ENCODE peak calls at places on chromosome 3, in six cellular contexts. One of them, this sample, is unnamed.

GRCh38 chr3:107791450-107791849 is 268.7 kb downstream of the BBX start:
- DNase-seq in activated effector memory CD4-positive, alpha-beta T cell treated with Interleukin-2 at 50 U/mL for 16 hours: no peak
- DNase-seq in uterus: no peak
- DNase-seq in hippocampal formation: no peak
- DNase-seq in activated T-cell treated with anti-CD3 and anti-CD28 coated beads for 48 hours: no peak
- DNase-seq in stimulated activated CD8-positive, alpha-beta memory T cell treated with anti-CD3 and anti-CD28 coated beads, Interleukin-7, amount 100 ng/mL, for 24 hours: no peak
- DNase-seq in this sample: no peak

GRCh38 chr3:190831225-190831624 is 31.3 kb downstream of the GMNC start:
- DNase-seq in activated effector memory CD4-positive, alpha-beta T cell treated with Interleukin-2 at 50 U/mL for 16 hours: no peak
- DNase-seq in uterus: no peak
- DNase-seq in hippocampal formation: no peak
- DNase-seq in activated T-cell treated with anti-CD3 and anti-CD28 coated beads for 48 hours: no peak
- DNase-seq in stimulated activated CD8-positive, alpha-beta memory T cell treated with anti-CD3 and anti-CD28 coated beads, Interleukin-7, amount 100 ng/mL, for 24 hours: no peak
- DNase-seq in this sample: no peak

GRCh38 chr3:155995525-155996370 is 124.6 kb upstream of the KCNAB1 start:
- DNase-seq in activated effector memory CD4-positive, alpha-beta T cell treated with Interleukin-2 at 50 U/mL for 16 hours: no peak
- DNase-seq in uterus: no peak
- DNase-seq in hippocampal formation: no peak
- DNase-seq in activated T-cell treated with anti-CD3 and anti-CD28 coated beads for 48 hours: no peak
- DNase-seq in stimulated activated CD8-positive, alpha-beta memory T cell treated with anti-CD3 and anti-CD28 coated beads, Interleukin-7, amount 100 ng/mL, for 24 hours: no peak
- DNase-seq in this sample: no peak

GRCh38 chr3:72692959-72693518 is 155.2 kb downstream of the SHQ1 start:
- DNase-seq in activated effector memory CD4-positive, alpha-beta T cell treated with Interleukin-2 at 50 U/mL for 16 hours: no peak
- DNase-seq in uterus: no peak
- DNase-seq in hippocampal formation: no peak
- DNase-seq in activated T-cell treated with anti-CD3 and anti-CD28 coated beads for 48 hours: no peak
- DNase-seq in stimulated activated CD8-positive, alpha-beta memory T cell treated with anti-CD3 and anti-CD28 coated beads, Interleukin-7, amount 100 ng/mL, for 24 hours: no peak
- DNase-seq in this sample: no peak

GRCh38 chr3:58041826-58042324 is 33.7 kb downstream of the FLNB start:
- DNase-seq in activated effector memory CD4-positive, alpha-beta T cell treated with Interleukin-2 at 50 U/mL for 16 hours: no peak
- DNase-seq in uterus: no peak
- DNase-seq in hippocampal formation: no peak
- DNase-seq in activated T-cell treated with anti-CD3 and anti-CD28 coated beads for 48 hours: no peak
- DNase-seq in stimulated activated CD8-positive, alpha-beta memory T cell treated with anti-CD3 and anti-CD28 coated beads, Interleukin-7, amount 100 ng/mL, for 24 hours: no peak
- DNase-seq in this sample: no peak

GRCh38 chr3:188156051-188156450 is 2.1 kb downstream of the LPP start:
- DNase-seq in activated effector memory CD4-positive, alpha-beta T cell treated with Interleukin-2 at 50 U/mL for 16 hours: no peak
- DNase-seq in uterus: no peak
- DNase-seq in hippocampal formation: no peak
- DNase-seq in activated T-cell treated with anti-CD3 and anti-CD28 coated beads for 48 hours: no peak
- DNase-seq in stimulated activated CD8-positive, alpha-beta memory T cell treated with anti-CD3 and anti-CD28 coated beads, Interleukin-7, amount 100 ng/mL, for 24 hours: no peak
- DNase-seq in this sample: no peak

GRCh38 chr3:30112904-30113484 is 493.4 kb upstream of the TGFBR2 start:
- DNase-seq in activated effector memory CD4-positive, alpha-beta T cell treated with Interleukin-2 at 50 U/mL for 16 hours: no peak
- DNase-seq in uterus: no peak
- DNase-seq in hippocampal formation: peak; percentile 79
- DNase-seq in activated T-cell treated with anti-CD3 and anti-CD28 coated beads for 48 hours: no peak
- DNase-seq in stimulated activated CD8-positive, alpha-beta memory T cell treated with anti-CD3 and anti-CD28 coated beads, Interleukin-7, amount 100 ng/mL, for 24 hours: no peak
- DNase-seq in this sample: no peak

GRCh38 chr3:126499401-126499800 is 18.2 kb downstream of the UROC1 start:
- DNase-seq in activated effector memory CD4-positive, alpha-beta T cell treated with Interleukin-2 at 50 U/mL for 16 hours: no peak
- DNase-seq in uterus: no peak
- DNase-seq in hippocampal formation: no peak
- DNase-seq in activated T-cell treated with anti-CD3 and anti-CD28 coated beads for 48 hours: no peak
- DNase-seq in stimulated activated CD8-positive, alpha-beta memory T cell treated with anti-CD3 and anti-CD28 coated beads, Interleukin-7, amount 100 ng/mL, for 24 hours: no peak
- DNase-seq in this sample: no peak

GRCh38 chr3:53570709-53571108 is 76.3 kb downstream of the CACNA1D start:
- DNase-seq in activated effector memory CD4-positive, alpha-beta T cell treated with Interleukin-2 at 50 U/mL for 16 hours: no peak
- DNase-seq in uterus: no peak
- DNase-seq in hippocampal formation: no peak
- DNase-seq in activated T-cell treated with anti-CD3 and anti-CD28 coated beads for 48 hours: no peak
- DNase-seq in stimulated activated CD8-positive, alpha-beta memory T cell treated with anti-CD3 and anti-CD28 coated beads, Interleukin-7, amount 100 ng/mL, for 24 hours: no peak
- DNase-seq in this sample: no peak

GRCh38 chr3:152961323-152961722 is 126.4 kb downstream of the P2RY1 start:
- DNase-seq in activated effector memory CD4-positive, alpha-beta T cell treated with Interleukin-2 at 50 U/mL for 16 hours: no peak
- DNase-seq in uterus: no peak
- DNase-seq in hippocampal formation: no peak
- DNase-seq in activated T-cell treated with anti-CD3 and anti-CD28 coated beads for 48 hours: no peak
- DNase-seq in stimulated activated CD8-positive, alpha-beta memory T cell treated with anti-CD3 and anti-CD28 coated beads, Interleukin-7, amount 100 ng/mL, for 24 hours: no peak
- DNase-seq in this sample: no peak

GRCh38 chr3:159886050-159886449 is 102.6 kb upstream of the IL12A start:
- DNase-seq in activated effector memory CD4-positive, alpha-beta T cell treated with Interleukin-2 at 50 U/mL for 16 hours: no peak
- DNase-seq in uterus: no peak
- DNase-seq in hippocampal formation: no peak
- DNase-seq in activated T-cell treated with anti-CD3 and anti-CD28 coated beads for 48 hours: no peak
- DNase-seq in stimulated activated CD8-positive, alpha-beta memory T cell treated with anti-CD3 and anti-CD28 coated beads, Interleukin-7, amount 100 ng/mL, for 24 hours: no peak
- DNase-seq in this sample: no peak

GRCh38 chr3:132773071-132773619 is 50.9 kb upstream of the NPHP3 start:
- DNase-seq in activated effector memory CD4-positive, alpha-beta T cell treated with Interleukin-2 at 50 U/mL for 16 hours: no peak
- DNase-seq in uterus: no peak
- DNase-seq in hippocampal formation: no peak
- DNase-seq in activated T-cell treated with anti-CD3 and anti-CD28 coated beads for 48 hours: no peak
- DNase-seq in stimulated activated CD8-positive, alpha-beta memory T cell treated with anti-CD3 and anti-CD28 coated beads, Interleukin-7, amount 100 ng/mL, for 24 hours: no peak
- DNase-seq in this sample: no peak

GRCh38 chr3:168117853-168118313 is 22.2 kb upstream of the GOLIM4 start:
- DNase-seq in activated effector memory CD4-positive, alpha-beta T cell treated with Interleukin-2 at 50 U/mL for 16 hours: no peak
- DNase-seq in uterus: no peak
- DNase-seq in hippocampal formation: no peak
- DNase-seq in activated T-cell treated with anti-CD3 and anti-CD28 coated beads for 48 hours: no peak
- DNase-seq in stimulated activated CD8-positive, alpha-beta memory T cell treated with anti-CD3 and anti-CD28 coated beads, Interleukin-7, amount 100 ng/mL, for 24 hours: no peak
- DNase-seq in this sample: no peak

GRCh38 chr3:64983583-64984359 is 296.0 kb upstream of the ADAMTS9 start:
- DNase-seq in activated effector memory CD4-positive, alpha-beta T cell treated with Interleukin-2 at 50 U/mL for 16 hours: no peak
- DNase-seq in uterus: no peak
- DNase-seq in hippocampal formation: no peak
- DNase-seq in activated T-cell treated with anti-CD3 and anti-CD28 coated beads for 48 hours: no peak
- DNase-seq in stimulated activated CD8-positive, alpha-beta memory T cell treated with anti-CD3 and anti-CD28 coated beads, Interleukin-7, amount 100 ng/mL, for 24 hours: no peak
- DNase-seq in this sample: no peak

GRCh38 chr3:141336672-141337522 is 31.4 kb upstream of the ZBTB38 start:
- DNase-seq in activated effector memory CD4-positive, alpha-beta T cell treated with Interleukin-2 at 50 U/mL for 16 hours: no peak
- DNase-seq in uterus: no peak
- DNase-seq in hippocampal formation: no peak
- DNase-seq in activated T-cell treated with anti-CD3 and anti-CD28 coated beads for 48 hours: no peak
- DNase-seq in stimulated activated CD8-positive, alpha-beta memory T cell treated with anti-CD3 and anti-CD28 coated beads, Interleukin-7, amount 100 ng/mL, for 24 hours: no peak
- DNase-seq in this sample: no peak

GRCh38 chr3:40920041-40920440 is 279.3 kb upstream of the CTNNB1 start:
- DNase-seq in activated effector memory CD4-positive, alpha-beta T cell treated with Interleukin-2 at 50 U/mL for 16 hours: no peak
- DNase-seq in uterus: no peak
- DNase-seq in hippocampal formation: no peak
- DNase-seq in activated T-cell treated with anti-CD3 and anti-CD28 coated beads for 48 hours: no peak
- DNase-seq in stimulated activated CD8-positive, alpha-beta memory T cell treated with anti-CD3 and anti-CD28 coated beads, Interleukin-7, amount 100 ng/mL, for 24 hours: no peak
- DNase-seq in this sample: no peak

GRCh38 chr3:115792206-115792955 is 169.1 kb downstream of the GAP43 start:
- DNase-seq in activated effector memory CD4-positive, alpha-beta T cell treated with Interleukin-2 at 50 U/mL for 16 hours: no peak
- DNase-seq in uterus: no peak
- DNase-seq in hippocampal formation: no peak
- DNase-seq in activated T-cell treated with anti-CD3 and anti-CD28 coated beads for 48 hours: no peak
- DNase-seq in stimulated activated CD8-positive, alpha-beta memory T cell treated with anti-CD3 and anti-CD28 coated beads, Interleukin-7, amount 100 ng/mL, for 24 hours: no peak
- DNase-seq in this sample: peak; percentile 28

GRCh38 chr3:46070458-46071136 is 43.3 kb upstream of the XCR1 start:
- DNase-seq in activated effector memory CD4-positive, alpha-beta T cell treated with Interleukin-2 at 50 U/mL for 16 hours: no peak
- DNase-seq in uterus: no peak
- DNase-seq in hippocampal formation: no peak
- DNase-seq in activated T-cell treated with anti-CD3 and anti-CD28 coated beads for 48 hours: no peak
- DNase-seq in stimulated activated CD8-positive, alpha-beta memory T cell treated with anti-CD3 and anti-CD28 coated beads, Interleukin-7, amount 100 ng/mL, for 24 hours: no peak
- DNase-seq in this sample: no peak

GRCh38 chr3:178706411-178706810 is 170.2 kb downstream of the KCNMB2 start:
- DNase-seq in activated effector memory CD4-positive, alpha-beta T cell treated with Interleukin-2 at 50 U/mL for 16 hours: no peak
- DNase-seq in uterus: no peak
- DNase-seq in hippocampal formation: no peak
- DNase-seq in activated T-cell treated with anti-CD3 and anti-CD28 coated beads for 48 hours: no peak
- DNase-seq in stimulated activated CD8-positive, alpha-beta memory T cell treated with anti-CD3 and anti-CD28 coated beads, Interleukin-7, amount 100 ng/mL, for 24 hours: no peak
- DNase-seq in this sample: no peak

GRCh38 chr3:137191133-137191923 is 233.5 kb downstream of the IL20RB start:
- DNase-seq in activated effector memory CD4-positive, alpha-beta T cell treated with Interleukin-2 at 50 U/mL for 16 hours: no peak
- DNase-seq in uterus: no peak
- DNase-seq in hippocampal formation: no peak
- DNase-seq in activated T-cell treated with anti-CD3 and anti-CD28 coated beads for 48 hours: no peak
- DNase-seq in stimulated activated CD8-positive, alpha-beta memory T cell treated with anti-CD3 and anti-CD28 coated beads, Interleukin-7, amount 100 ng/mL, for 24 hours: no peak
- DNase-seq in this sample: no peak

GRCh38 chr3:117524890-117525289 is 815.3 kb downstream of the TUSC7 start:
- DNase-seq in activated effector memory CD4-positive, alpha-beta T cell treated with Interleukin-2 at 50 U/mL for 16 hours: no peak
- DNase-seq in uterus: no peak
- DNase-seq in hippocampal formation: no peak
- DNase-seq in activated T-cell treated with anti-CD3 and anti-CD28 coated beads for 48 hours: no peak
- DNase-seq in stimulated activated CD8-positive, alpha-beta memory T cell treated with anti-CD3 and anti-CD28 coated beads, Interleukin-7, amount 100 ng/mL, for 24 hours: no peak
- DNase-seq in this sample: no peak

GRCh38 chr3:24129549-24129948 is 184.5 kb downstream of the NR1D2 start:
- DNase-seq in activated effector memory CD4-positive, alpha-beta T cell treated with Interleukin-2 at 50 U/mL for 16 hours: no peak
- DNase-seq in uterus: no peak
- DNase-seq in hippocampal formation: no peak
- DNase-seq in activated T-cell treated with anti-CD3 and anti-CD28 coated beads for 48 hours: no peak
- DNase-seq in stimulated activated CD8-positive, alpha-beta memory T cell treated with anti-CD3 and anti-CD28 coated beads, Interleukin-7, amount 100 ng/mL, for 24 hours: no peak
- DNase-seq in this sample: no peak

GRCh38 chr3:56683122-56683817 is at the start of gene TASOR:
- DNase-seq in activated effector memory CD4-positive, alpha-beta T cell treated with Interleukin-2 at 50 U/mL for 16 hours: peak; percentile 84
- DNase-seq in uterus: peak; percentile 83
- DNase-seq in hippocampal formation: peak; percentile 41
- DNase-seq in activated T-cell treated with anti-CD3 and anti-CD28 coated beads for 48 hours: peak; percentile 86
- DNase-seq in stimulated activated CD8-positive, alpha-beta memory T cell treated with anti-CD3 and anti-CD28 coated beads, Interleukin-7, amount 100 ng/mL, for 24 hours: peak; percentile 65
- DNase-seq in this sample: peak; percentile 83

GRCh38 chr3:55128201-55128870 is 200.5 kb upstream of the LRTM1 start:
- DNase-seq in activated effector memory CD4-positive, alpha-beta T cell treated with Interleukin-2 at 50 U/mL for 16 hours: no peak
- DNase-seq in uterus: no peak
- DNase-seq in hippocampal formation: no peak
- DNase-seq in activated T-cell treated with anti-CD3 and anti-CD28 coated beads for 48 hours: no peak
- DNase-seq in stimulated activated CD8-positive, alpha-beta memory T cell treated with anti-CD3 and anti-CD28 coated beads, Interleukin-7, amount 100 ng/mL, for 24 hours: no peak
- DNase-seq in this sample: no peak